ENCODE peak calls at places on chromosomes 6 and 20, in nine cellular contexts. S is AG04449, A is epithelial cell of esophagus, I is foreskin fibroblast, C is A673, N is heart left ventricle, F is LNCaP clone FGC, Z is GM23338, E is gastrocnemius medialis. T is an unnamed sample.

GRCh38 chr20:53045941-53046340 is 73.8 kb downstream of the TSHZ2 start:
- DNase-seq in S (no peak), A (no peak), I (no peak), C (no peak), N (no peak), F (no peak), Z (no peak), E (no peak), T (no peak)

GRCh38 chr6:24950210-24950941 is 14.6 kb upstream of the RIPOR2 start:
- DNase-seq in S (no peak), A (no peak), I (no peak), C (no peak), N (no peak), F (no peak), Z (no peak), E (no peak), T (no peak)

GRCh38 chr6:39330476-39330875 is 8.0 kb upstream of the KCNK16 start:
- DNase-seq in S (no peak), A (no peak), I (no peak), C (no peak), N (peak; percentile 32), F (peak; percentile 14), Z (no peak), E (no peak), T (no peak)

GRCh38 chr20:35248641-35249475 is 22.4 kb downstream of the MMP24 start:
- DNase-seq in S (no peak), A (no peak), I (no peak), C (no peak), N (no peak), F (no peak), Z (no peak), E (no peak), T (no peak)

GRCh38 chr6:3628143-3628840 is 123.2 kb downstream of the PXDC1 start:
- DNase-seq in S (no peak), A (no peak), I (no peak), C (peak; percentile 29), N (no peak), F (no peak), Z (no peak), E (no peak), T (no peak)

GRCh38 chr20:24494460-24494920 is 25.1 kb downstream of the SYNDIG1 start:
- DNase-seq in S (no peak), A (no peak), I (no peak), C (no peak), N (no peak), F (no peak), Z (no peak), E (no peak), T (no peak)

GRCh38 chr6:119207973-119208725 is 129.7 kb upstream of the FAM184A start:
- DNase-seq in S (peak; percentile 12), A (no peak), I (peak; percentile 56), C (peak; percentile 4), N (no peak), F (peak; percentile 64), Z (no peak), E (no peak), T (peak; percentile 46)

GRCh38 chr6:144434308-144434990 is 149.3 kb downstream of the UTRN start:
- DNase-seq in S (peak; percentile 65), A (peak; percentile 78), I (peak; percentile 88), C (peak; percentile 63), N (no peak), F (no peak), Z (no peak), E (no peak), T (peak; percentile 51)

GRCh38 chr6:86357877-86358276 is 579.5 kb upstream of the HTR1E start:
- DNase-seq in S (no peak), A (no peak), I (no peak), C (no peak), N (no peak), F (no peak), Z (peak; percentile 25), E (no peak), T (no peak)

GRCh38 chr6:130933712-130934200 is 106.5 kb downstream of the SMLR1 start:
- DNase-seq in S (peak; percentile 44), A (peak; percentile 4), I (peak; percentile 18), C (no peak), N (no peak), F (peak; percentile 71), Z (peak; percentile 43), E (peak; percentile 39), T (no peak)

GRCh38 chr6:9520417-9521151 is 894.3 kb downstream of the TFAP2A start:
- DNase-seq in S (peak; percentile 71), A (peak; percentile 63), I (peak; percentile 62), C (peak; percentile 74), N (no peak), F (no peak), Z (no peak), E (no peak), T (peak; percentile 71)

GRCh38 chr20:56867128-56867527 is 238.0 kb downstream of the TFAP2C start:
- DNase-seq in S (no peak), A (no peak), I (no peak), C (no peak), N (no peak), F (no peak), Z (peak; percentile 32), E (no peak), T (no peak)

DNA sequence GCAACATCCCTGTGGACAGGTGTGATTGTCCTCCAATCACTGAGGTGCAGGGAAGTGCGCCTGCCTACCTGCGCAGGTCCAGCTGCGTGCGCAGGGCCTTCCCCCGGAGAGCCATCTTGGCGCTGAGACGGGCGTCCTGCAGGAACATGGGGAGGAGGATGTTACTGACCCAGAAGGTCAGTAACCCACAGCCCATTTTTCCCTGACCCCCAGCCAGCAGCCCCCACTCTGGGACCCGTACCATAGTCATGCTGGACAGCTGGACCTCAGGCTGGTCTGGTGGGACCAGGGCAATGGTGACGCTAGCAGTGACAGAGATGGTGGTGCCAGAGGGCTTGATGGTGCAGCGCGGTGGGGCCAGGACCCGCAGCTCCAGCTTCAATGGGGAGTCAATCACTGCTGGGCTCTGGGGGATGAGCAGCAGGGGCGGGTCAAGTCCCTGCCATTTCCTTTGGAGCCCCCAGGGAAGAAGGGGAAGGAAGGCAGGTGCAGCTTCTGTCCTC is 9.7 kb downstream of the PLTP start:
- DNase-seq in S (no peak), A (no peak), I (no peak), C (no peak), N (no peak), F (no peak), Z (no peak), E (no peak), T (no peak)
- H3K4me3 ChIP-seq in S (no peak overlapping the region), A (no peak overlapping the region), I (no peak overlapping the region), C (no peak overlapping the region), N (no peak overlapping the region), F (no peak overlapping the region), Z (no peak overlapping the region), E (no peak overlapping the region), T (no peak overlapping the region)

GRCh38 chr6:46983007-46983411 is 59.1 kb downstream of the ADGRF1 start:
- DNase-seq in S (peak; percentile 14), A (peak; percentile 65), I (peak; percentile 35), C (no peak), N (no peak), F (peak; percentile 64), Z (peak; percentile 59), E (no peak), T (peak; percentile 74)
- H3K4me3 ChIP-seq in S (no peak overlapping the region), A (no peak overlapping the region), I (no peak overlapping the region), C (no peak overlapping the region), N (no peak overlapping the region), F (no peak overlapping the region), Z (no peak overlapping the region), E (no peak overlapping the region), T (no peak overlapping the region)

GRCh38 chr6:122790740-122791679 is 2.0 kb downstream of the SMPDL3A start:
- DNase-seq in S (no peak), A (no peak), I (no peak), C (peak; percentile 39), N (no peak), F (no peak), Z (peak; percentile 20), E (no peak), T (no peak)

GRCh38 chr6:122789862-122790739 is 1.0 kb downstream of the SMPDL3A start:
- DNase-seq in S (no peak), A (peak; percentile 63), I (no peak), C (peak; percentile 49), N (no peak), F (no peak), Z (peak; percentile 70), E (no peak), T (no peak)

GRCh38 chr6:122788208-122788607 is 850 bp upstream of the SMPDL3A start:
- DNase-seq in S (no peak), A (peak; percentile 25), I (no peak), C (no peak), N (no peak), F (no peak), Z (peak; percentile 17), E (no peak), T (no peak)

GRCh38 chr6:122789078-122789861 is at the start of gene SMPDL3A:
- DNase-seq in S (no peak), A (peak; percentile 64), I (peak; percentile 88), C (peak; percentile 64), N (peak; percentile 70), F (no peak), Z (peak; percentile 87), E (peak; percentile 86), T (peak; percentile 40)

DNA sequence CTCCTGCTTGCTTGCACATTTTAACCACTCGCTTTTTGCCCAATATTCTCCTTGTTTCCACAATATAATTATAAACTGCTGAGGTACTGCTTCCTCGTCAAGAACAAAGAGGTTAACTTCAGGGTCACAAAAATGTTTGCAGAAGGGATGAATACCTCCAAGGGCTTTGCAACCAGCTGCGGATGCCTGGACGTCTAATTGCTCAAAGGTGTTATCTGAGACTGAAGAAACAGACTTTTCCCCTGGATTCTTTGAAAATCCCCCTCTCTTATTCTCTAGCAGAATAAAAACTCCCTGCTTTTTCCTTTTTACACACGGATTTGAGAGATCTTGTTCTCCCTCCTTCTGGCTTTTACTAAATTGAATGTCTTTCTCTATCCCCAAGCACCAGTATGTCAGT is 395 bp upstream of the SMPDL3A start:
- DNase-seq in S (no peak), A (no peak), I (no peak), C (no peak), N (no peak), F (no peak), Z (peak; percentile 13), E (no peak), T (no peak)
- H3K4me3 ChIP-seq in S (peak overlapping the region; percentile 77), A (peak overlapping the region; percentile 75), I (peak overlapping the region; percentile 92), C (peak overlapping the region; percentile 75), N (peak overlapping the region; percentile 79), F (peak overlapping the region; percentile 73), Z (peak overlapping the region; percentile 83), E (peak overlapping the region; percentile 61), T (peak overlapping the region; percentile 80)

DNA sequence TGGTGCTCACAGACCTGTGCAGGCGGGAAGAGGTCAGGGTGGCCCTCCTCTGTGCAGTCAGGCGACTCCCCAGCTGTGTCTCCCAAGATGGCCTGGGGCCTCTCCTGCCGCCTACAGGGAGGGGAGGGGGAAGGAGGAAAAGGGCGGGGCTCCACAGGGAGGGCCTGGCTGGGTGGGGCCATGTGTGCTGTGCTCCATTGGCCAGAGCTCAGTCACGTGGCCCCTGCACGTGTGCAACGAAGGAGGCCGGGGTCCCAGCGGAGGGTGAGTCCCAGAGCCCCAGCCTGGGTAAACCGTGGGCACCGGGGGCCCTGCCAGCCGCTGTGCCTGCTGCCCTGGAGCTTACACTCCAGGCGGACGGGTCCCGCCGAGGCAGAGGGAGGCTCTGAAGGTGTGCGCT is 211.6 kb downstream of the ZDHHC14 start:
- DNase-seq in S (no peak), A (no peak), I (no peak), C (no peak), N (no peak), F (no peak), Z (peak; percentile 22), E (no peak), T (no peak)
- H3K4me3 ChIP-seq in S (no peak overlapping the region), A (no peak overlapping the region), I (no peak overlapping the region), C (no peak overlapping the region), N (no peak overlapping the region), F (no peak overlapping the region), Z (no peak overlapping the region), E (no peak overlapping the region), T (no peak overlapping the region)